ENCODE peak calls at places on chromosomes 5 and 9, in six cellular contexts. Q is GM23248, J is Peyer's patch, H is left ventricle myocardium inferior, M is NCI-H2081, O is HTR-8/SVneo. V is an unnamed sample.

GRCh38 chr5:79133121-79133656 is 21.6 kb downstream of the BHMT start:
- DNase-seq in Q (peak), J (no peak), H (no peak), M (peak), O (no peak), V (no peak)

GRCh38 chr5:17897776-17898175 is 263.5 kb downstream of the TAF11L14 start:
- DNase-seq in Q (no peak), J (no peak), H (no peak), M (no peak), O (no peak), V (no peak)

GRCh38 chr5:143237664-143238063 is 165.8 kb downstream of the NR3C1 start:
- DNase-seq in Q (no peak), J (no peak), H (no peak), M (no peak), O (no peak), V (no peak)

GRCh38 chr9:103139891-103140290 is 144.8 kb downstream of the CYLC2 start:
- DNase-seq in Q (no peak), J (no peak), H (no peak), M (no peak), O (no peak), V (no peak)

GRCh38 chr9:115127191-115127817 is 9.3 kb upstream of the TNC start:
- DNase-seq in Q (no peak), J (no peak), H (no peak), M (no peak), O (peak), V (no peak)

GRCh38 chr5:158812381-158812780 is 287.3 kb downstream of the EBF1 start:
- DNase-seq in Q (no peak), J (peak), H (peak), M (no peak), O (no peak), V (peak)

GRCh38 chr5:134383980-134384697 is 12.8 kb downstream of the UBE2B start:
- DNase-seq in Q (no peak), J (no peak), H (no peak), M (no peak), O (no peak), V (no peak)

GRCh38 chr5:759111-759741 is 25.3 kb downstream of the ZDHHC11B start:
- DNase-seq in Q (peak), J (no peak), H (peak), M (peak), O (no peak), V (peak)

GRCh38 chr5:110094109-110094508 is 404.4 kb downstream of the MAN2A1 start:
- DNase-seq in Q (no peak), J (no peak), H (no peak), M (no peak), O (no peak), V (no peak)

GRCh38 chr9:132531187-132531586 is 51.2 kb upstream of the BARHL1 start:
- DNase-seq in Q (no peak), J (no peak), H (no peak), M (peak), O (no peak), V (no peak)

GRCh38 chr5:127452626-127453025 is 64.8 kb upstream of the PRRC1 start:
- DNase-seq in Q (no peak), J (no peak), H (no peak), M (no peak), O (no peak), V (no peak)

GRCh38 chr9:74277532-74277931 is 219.6 kb upstream of the RORB start:
- DNase-seq in Q (no peak), J (no peak), H (no peak), M (no peak), O (no peak), V (no peak)

GRCh38 chr5:178504340-178504960 is 85.7 kb downstream of the COL23A1 start:
- DNase-seq in Q (no peak), J (no peak), H (no peak), M (no peak), O (no peak), V (no peak)

GRCh38 chr5:122906768-122907167 is 61.4 kb downstream of the SNX24 start:
- DNase-seq in Q (peak), J (no peak), H (no peak), M (no peak), O (peak), V (no peak)

GRCh38 chr5:141484499-141485304 is at the start of gene PCDHGC4:
- DNase-seq in Q (peak), J (no peak), H (no peak), M (peak), O (no peak), V (no peak)

GRCh38 chr5:38722918-38723317 is 122.9 kb upstream of the OSMR start:
- DNase-seq in Q (no peak), J (no peak), H (no peak), M (no peak), O (no peak), V (no peak)

GRCh38 chr9:130451509-130452388 is 7.0 kb downstream of the ASS1 start:
- DNase-seq in Q (peak), J (peak), H (peak), M (peak), O (peak), V (peak)

GRCh38 chr9:126534431-126535186 is 79.1 kb upstream of the LMX1B start:
- DNase-seq in Q (no peak), J (no peak), H (no peak), M (no peak), O (no peak), V (no peak)

GRCh38 chr5:119400248-119400647 is 44.4 kb downstream of the TNFAIP8 start:
- DNase-seq in Q (peak), J (no peak), H (no peak), M (no peak), O (no peak), V (no peak)

GRCh38 chr9:97934321-97935115 is 3.5 kb downstream of the HEMGN start:
- DNase-seq in Q (peak), J (no peak), H (no peak), M (peak), O (no peak), V (no peak)

GRCh38 chr5:6180231-6180872 is 198.0 kb downstream of the MED10 start:
- DNase-seq in Q (no peak), J (no peak), H (no peak), M (no peak), O (no peak), V (no peak)

GRCh38 chr5:98770158-98770910 is 3.1 kb upstream of the RGMB start:
- DNase-seq in Q (peak), J (peak), H (peak), M (peak), O (peak), V (peak)